ENCODE peak calls at places on chromosomes 2 and 18, in five cellular contexts. One of them, this sample, is unnamed.

GRCh38 chr2:223102040-223102899 is 50.3 kb downstream of the KCNE4 start:
- DNase-seq in neuronal stem cell: no peak
- DNase-seq in IMR-90: no peak
- DNase-seq in H9: no peak
- DNase-seq in H1: no peak
- DNase-seq in this sample: no peak

GRCh38 chr2:190835303-190835930 is 45.2 kb upstream of the GLS start:
- DNase-seq in neuronal stem cell: no peak
- DNase-seq in IMR-90: peak
- DNase-seq in H9: no peak
- DNase-seq in H1: no peak
- DNase-seq in this sample: peak

GRCh38 chr2:100058014-100058310 is 84.4 kb downstream of the AFF3 start:
- DNase-seq in neuronal stem cell: no peak
- DNase-seq in IMR-90: peak
- DNase-seq in H9: no peak
- DNase-seq in H1: no peak
- DNase-seq in this sample: no peak

GRCh38 chr2:128375454-128375853 is 56.8 kb upstream of the HS6ST1 start:
- DNase-seq in neuronal stem cell: no peak
- DNase-seq in IMR-90: no peak
- DNase-seq in H9: no peak
- DNase-seq in H1: no peak
- DNase-seq in this sample: no peak

GRCh38 chr2:129748653-129749052 is 230.8 kb upstream of the RAB6C start:
- DNase-seq in neuronal stem cell: no peak
- DNase-seq in IMR-90: no peak
- DNase-seq in H9: peak
- DNase-seq in H1: no peak
- DNase-seq in this sample: no peak

GRCh38 chr2:133377021-133377481 is 191.2 kb downstream of the NCKAP5 start:
- DNase-seq in neuronal stem cell: no peak
- DNase-seq in IMR-90: peak
- DNase-seq in H9: no peak
- DNase-seq in H1: no peak
- DNase-seq in this sample: no peak

GRCh38 chr18:71038196-71038595 is 749.4 kb downstream of the SOCS6 start:
- DNase-seq in neuronal stem cell: no peak
- DNase-seq in IMR-90: no peak
- DNase-seq in H9: no peak
- DNase-seq in H1: no peak
- DNase-seq in this sample: no peak

GRCh38 chr18:4284528-4284927 is 170.6 kb downstream of the DLGAP1 start:
- DNase-seq in neuronal stem cell: no peak
- DNase-seq in IMR-90: no peak
- DNase-seq in H9: no peak
- DNase-seq in H1: no peak
- DNase-seq in this sample: no peak

GRCh38 chr2:235855011-235855410 is 313.2 kb downstream of the GBX2 start:
- DNase-seq in neuronal stem cell: no peak
- DNase-seq in IMR-90: no peak
- DNase-seq in H9: no peak
- DNase-seq in H1: no peak
- DNase-seq in this sample: no peak

GRCh38 chr18:7730682-7731081 is 163.6 kb downstream of the PTPRM start:
- DNase-seq in neuronal stem cell: no peak
- DNase-seq in IMR-90: no peak
- DNase-seq in H9: no peak
- DNase-seq in H1: no peak
- DNase-seq in this sample: no peak

GRCh38 chr2:9858730-9859068 is 15.4 kb downstream of the TAF1B start:
- DNase-seq in neuronal stem cell: no peak
- DNase-seq in IMR-90: no peak
- DNase-seq in H9: no peak
- DNase-seq in H1: no peak
- DNase-seq in this sample: no peak

GRCh38 chr2:84846732-84847131 is 34.2 kb downstream of the TRABD2A start:
- DNase-seq in neuronal stem cell: no peak
- DNase-seq in IMR-90: peak
- DNase-seq in H9: no peak
- DNase-seq in H1: no peak
- DNase-seq in this sample: peak

GRCh38 chr2:56314809-56315208 is 131.0 kb downstream of the CCDC85A start:
- DNase-seq in neuronal stem cell: no peak
- DNase-seq in IMR-90: no peak
- DNase-seq in H9: no peak
- DNase-seq in H1: no peak
- DNase-seq in this sample: no peak

GRCh38 chr2:3294066-3294465 is 83.6 kb downstream of the EIPR1 start:
- DNase-seq in neuronal stem cell: no peak
- DNase-seq in IMR-90: no peak
- DNase-seq in H9: no peak
- DNase-seq in H1: no peak
- DNase-seq in this sample: no peak

GRCh38 chr2:44273076-44273475 is 2.2 kb upstream of the SLC3A1 start:
- DNase-seq in neuronal stem cell: no peak
- DNase-seq in IMR-90: no peak
- DNase-seq in H9: no peak
- DNase-seq in H1: no peak
- DNase-seq in this sample: no peak

GRCh38 chr2:234947556-234947955 is 4.3 kb upstream of the SH3BP4 start:
- DNase-seq in neuronal stem cell: no peak
- DNase-seq in IMR-90: no peak
- DNase-seq in H9: no peak
- DNase-seq in H1: no peak
- DNase-seq in this sample: no peak

GRCh38 chr18:76459687-76460350 is 35.2 kb downstream of the ZNF516 start:
- DNase-seq in neuronal stem cell: no peak
- DNase-seq in IMR-90: peak
- DNase-seq in H9: peak
- DNase-seq in H1: no peak
- DNase-seq in this sample: peak

GRCh38 chr18:33424266-33424946 is 16.1 kb downstream of the CCDC178 start:
- DNase-seq in neuronal stem cell: no peak
- DNase-seq in IMR-90: no peak
- DNase-seq in H9: no peak
- DNase-seq in H1: no peak
- DNase-seq in this sample: no peak

GRCh38 chr2:82120120-82120519 is 1815.6 kb upstream of the LRRTM1 start:
- DNase-seq in neuronal stem cell: peak
- DNase-seq in IMR-90: no peak
- DNase-seq in H9: no peak
- DNase-seq in H1: no peak
- DNase-seq in this sample: no peak

GRCh38 chr2:82124629-82125028 is 1820.1 kb upstream of the LRRTM1 start:
- DNase-seq in neuronal stem cell: no peak
- DNase-seq in IMR-90: no peak
- DNase-seq in H9: no peak
- DNase-seq in H1: no peak
- DNase-seq in this sample: no peak

GRCh38 chr2:82120648-82121047 is 1816.1 kb upstream of the LRRTM1 start:
- DNase-seq in neuronal stem cell: no peak
- DNase-seq in IMR-90: no peak
- DNase-seq in H9: no peak
- DNase-seq in H1: no peak
- DNase-seq in this sample: no peak
- H2BK15ac ChIP-seq in neuronal stem cell: no peak
- H2BK15ac ChIP-seq in IMR-90: no peak
- H2BK15ac ChIP-seq in H9: no peak
- H2BK15ac ChIP-seq in H1: no peak
- H2BK15ac ChIP-seq in this sample: no peak

GRCh38 chr18:37449618-37450017 is 116.0 kb downstream of the CELF4 start:
- DNase-seq in neuronal stem cell: no peak
- DNase-seq in IMR-90: no peak
- DNase-seq in H9: no peak
- DNase-seq in H1: no peak
- DNase-seq in this sample: no peak
- H3K14ac ChIP-seq in neuronal stem cell: peak
- H3K14ac ChIP-seq in IMR-90: no peak
- H3K14ac ChIP-seq in H9: no peak
- H3K14ac ChIP-seq in H1: no peak
- H3K14ac ChIP-seq in this sample: peak

GRCh38 chr2:164897521-164898260 is 56.1 kb upstream of the COBLL1 start:
- DNase-seq in neuronal stem cell: no peak
- DNase-seq in IMR-90: no peak
- DNase-seq in H9: no peak
- DNase-seq in H1: no peak
- DNase-seq in this sample: no peak
- H2BK15ac ChIP-seq in neuronal stem cell: no peak
- H2BK15ac ChIP-seq in IMR-90: peak
- H2BK15ac ChIP-seq in H9: no peak
- H2BK15ac ChIP-seq in H1: no peak
- H2BK15ac ChIP-seq in this sample: no peak

DNA sequence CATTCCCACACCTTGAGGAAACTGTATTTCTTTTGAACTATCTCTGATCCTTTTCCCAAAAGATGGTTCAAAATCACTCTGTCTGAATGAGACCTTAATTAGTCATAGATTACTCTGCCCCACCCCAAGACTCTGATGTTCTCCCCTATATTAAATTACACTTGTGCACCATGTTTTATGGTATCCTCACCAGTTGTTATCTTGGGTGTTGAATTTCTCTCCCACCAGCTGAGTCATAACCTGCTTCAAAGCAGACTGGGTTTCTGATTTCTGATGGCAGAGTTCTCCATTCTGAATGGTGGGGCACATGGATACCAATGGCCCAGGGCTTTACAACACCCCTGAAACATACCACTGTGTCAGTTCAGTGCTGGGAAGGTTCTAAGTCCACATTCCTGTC is 15.0 kb downstream of the CDH20 start:
- DNase-seq in neuronal stem cell: no peak
- DNase-seq in IMR-90: no peak
- DNase-seq in H9: no peak
- DNase-seq in H1: no peak
- DNase-seq in this sample: no peak
- H3K14ac ChIP-seq in neuronal stem cell: no peak
- H3K14ac ChIP-seq in IMR-90: no peak
- H3K14ac ChIP-seq in H9: no peak
- H3K14ac ChIP-seq in H1: no peak
- H3K14ac ChIP-seq in this sample: no peak

DNA sequence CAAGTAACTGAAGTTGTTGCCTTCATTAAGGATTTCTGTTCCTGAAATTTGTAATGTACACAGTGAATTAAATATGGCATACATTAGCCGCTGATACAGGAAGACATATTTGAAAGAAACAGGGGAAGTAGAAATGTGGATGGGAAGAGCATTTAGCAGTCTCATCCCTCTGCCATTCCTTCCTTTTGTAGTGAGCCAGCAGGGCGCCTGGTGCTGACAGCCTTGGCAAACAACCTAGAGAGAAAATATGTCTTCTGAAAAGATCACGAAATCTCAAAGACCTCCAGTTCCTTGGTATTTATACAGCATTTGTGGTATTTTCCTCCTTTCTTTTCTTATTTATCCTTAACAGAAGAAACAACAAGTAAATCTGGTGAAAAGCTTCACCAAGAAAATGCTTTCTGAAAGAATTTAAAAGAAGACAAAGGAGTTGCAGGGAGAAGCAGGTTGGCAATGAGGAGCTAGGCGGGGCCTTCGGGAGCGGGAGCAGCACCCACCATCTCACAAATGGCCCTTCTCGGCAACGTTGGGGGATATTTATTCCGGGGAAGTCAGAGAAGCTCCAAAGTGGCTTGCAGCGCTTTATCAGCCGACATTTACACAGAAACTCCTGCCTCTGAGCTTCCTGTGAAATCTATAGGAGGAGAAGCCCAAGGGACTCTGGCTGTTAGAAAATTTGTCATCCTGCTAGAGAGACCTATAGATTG is 406.1 kb upstream of the NRP2 start:
- DNase-seq in neuronal stem cell: peak
- DNase-seq in IMR-90: no peak
- DNase-seq in H9: peak
- DNase-seq in H1: no peak
- DNase-seq in this sample: no peak
- H2BK15ac ChIP-seq in neuronal stem cell: no peak
- H2BK15ac ChIP-seq in IMR-90: no peak
- H2BK15ac ChIP-seq in H9: no peak
- H2BK15ac ChIP-seq in H1: no peak
- H2BK15ac ChIP-seq in this sample: no peak

GRCh38 chr18:48778344-48779011 is 172.3 kb downstream of the SMAD7 start:
- DNase-seq in neuronal stem cell: no peak
- DNase-seq in IMR-90: no peak
- DNase-seq in H9: no peak
- DNase-seq in H1: no peak
- DNase-seq in this sample: no peak

GRCh38 chr18:48776161-48776555 is 174.6 kb downstream of the SMAD7 start:
- DNase-seq in neuronal stem cell: no peak
- DNase-seq in IMR-90: no peak
- DNase-seq in H9: no peak
- DNase-seq in H1: no peak
- DNase-seq in this sample: no peak

GRCh38 chr18:48777737-48778111 is 173.0 kb downstream of the SMAD7 start:
- DNase-seq in neuronal stem cell: no peak
- DNase-seq in IMR-90: no peak
- DNase-seq in H9: no peak
- DNase-seq in H1: no peak
- DNase-seq in this sample: peak

GRCh38 chr18:48776641-48777025 is 174.1 kb downstream of the SMAD7 start:
- DNase-seq in neuronal stem cell: no peak
- DNase-seq in IMR-90: no peak
- DNase-seq in H9: no peak
- DNase-seq in H1: no peak
- DNase-seq in this sample: peak

DNA sequence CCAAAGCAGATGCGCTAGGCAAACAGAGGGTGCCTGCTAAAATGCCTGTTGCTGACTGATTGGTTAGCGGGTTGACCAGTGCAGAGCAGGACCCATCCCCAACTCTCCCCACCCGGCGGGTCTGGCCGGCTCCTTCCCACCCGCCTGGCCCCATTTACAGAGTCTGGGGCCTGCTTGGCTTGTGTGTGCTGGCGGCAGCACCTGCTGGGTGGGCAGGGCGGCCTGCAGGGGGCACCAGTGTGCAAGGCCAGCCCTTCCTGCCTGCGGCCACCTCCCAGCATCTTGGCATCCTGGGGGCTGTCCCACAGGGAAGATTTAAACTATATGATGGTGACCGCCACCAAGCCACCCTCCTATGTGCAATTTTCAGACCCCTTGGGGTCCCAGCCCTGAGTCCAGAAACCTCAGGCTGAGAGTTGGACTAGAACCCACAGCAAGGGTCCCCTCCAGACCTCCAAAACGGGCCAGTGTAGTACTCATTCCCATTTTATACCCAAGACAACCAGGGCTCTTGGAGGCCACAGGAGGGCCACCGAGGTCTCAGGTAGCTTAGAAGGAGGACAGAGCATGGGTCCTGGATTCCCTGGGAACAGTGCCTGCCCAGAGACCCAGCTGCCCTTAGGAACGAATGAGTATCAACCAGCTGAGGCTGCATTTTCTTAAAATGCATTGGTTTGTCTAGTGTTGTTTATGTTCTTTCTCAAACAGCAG is 173.6 kb downstream of the SMAD7 start:
- DNase-seq in neuronal stem cell: peak
- DNase-seq in IMR-90: peak
- DNase-seq in H9: peak
- DNase-seq in H1: peak
- DNase-seq in this sample: peak
- H3K14ac ChIP-seq in neuronal stem cell: no peak
- H3K14ac ChIP-seq in IMR-90: no peak
- H3K14ac ChIP-seq in H9: no peak
- H3K14ac ChIP-seq in H1: no peak
- H3K14ac ChIP-seq in this sample: no peak

This sample was measured in mesenchymal stem cell.